ENCODE peak calls at places on chromosomes 5 and 9, in nine cellular contexts. One of them, this sample, is unnamed.

GRCh38 chr9:98302938-98303337 is 47.5 kb upstream of the TBC1D2 start:
- DNase-seq in psoas muscle: no peak
- DNase-seq in cardiac fibroblast: no peak
- DNase-seq in AG10803: no peak
- DNase-seq in HS-27A: no peak
- DNase-seq in AG08395: no peak
- DNase-seq in T-helper 2 cell: no peak
- DNase-seq in omental fat pad: no peak
- DNase-seq in CD8-positive, alpha-beta T cell: no peak
- DNase-seq in this sample: no peak

GRCh38 chr5:65105301-65105700 is 336.6 kb downstream of the CWC27 start:
- DNase-seq in AG08395: no peak
- DNase-seq in HS-27A: no peak
- DNase-seq in AG10803: no peak
- DNase-seq in omental fat pad: no peak
- DNase-seq in cardiac fibroblast: no peak
- DNase-seq in CD8-positive, alpha-beta T cell: no peak
- DNase-seq in T-helper 2 cell: no peak
- DNase-seq in psoas muscle: no peak
- DNase-seq in this sample: no peak

GRCh38 chr5:144328505-144328904 is 157.8 kb downstream of the KCTD16 start:
- DNase-seq in omental fat pad: no peak
- DNase-seq in AG10803: no peak
- DNase-seq in AG08395: no peak
- DNase-seq in CD8-positive, alpha-beta T cell: no peak
- DNase-seq in T-helper 2 cell: no peak
- DNase-seq in psoas muscle: no peak
- DNase-seq in HS-27A: no peak
- DNase-seq in cardiac fibroblast: no peak
- DNase-seq in this sample: no peak

GRCh38 chr5:53343187-53343586 is 137.2 kb upstream of the FST start:
- DNase-seq in AG08395: peak
- DNase-seq in cardiac fibroblast: peak
- DNase-seq in psoas muscle: no peak
- DNase-seq in HS-27A: peak
- DNase-seq in omental fat pad: no peak
- DNase-seq in AG10803: peak
- DNase-seq in CD8-positive, alpha-beta T cell: no peak
- DNase-seq in T-helper 2 cell: no peak
- DNase-seq in this sample: no peak

GRCh38 chr5:32290922-32291321 is 21.8 kb downstream of the MTMR12 start:
- DNase-seq in psoas muscle: no peak
- DNase-seq in AG08395: no peak
- DNase-seq in AG10803: no peak
- DNase-seq in cardiac fibroblast: no peak
- DNase-seq in T-helper 2 cell: no peak
- DNase-seq in omental fat pad: no peak
- DNase-seq in CD8-positive, alpha-beta T cell: no peak
- DNase-seq in HS-27A: no peak
- DNase-seq in this sample: no peak

GRCh38 chr5:10660135-10660534 is 96.3 kb downstream of the ANKRD33B start:
- DNase-seq in CD8-positive, alpha-beta T cell: no peak
- DNase-seq in T-helper 2 cell: no peak
- DNase-seq in HS-27A: no peak
- DNase-seq in psoas muscle: no peak
- DNase-seq in cardiac fibroblast: no peak
- DNase-seq in AG08395: no peak
- DNase-seq in omental fat pad: no peak
- DNase-seq in AG10803: no peak
- DNase-seq in this sample: no peak

GRCh38 chr9:131769361-131769760 is 29.5 kb upstream of the RAPGEF1 start:
- DNase-seq in psoas muscle: no peak
- DNase-seq in cardiac fibroblast: no peak
- DNase-seq in omental fat pad: no peak
- DNase-seq in CD8-positive, alpha-beta T cell: no peak
- DNase-seq in AG10803: peak
- DNase-seq in AG08395: no peak
- DNase-seq in T-helper 2 cell: no peak
- DNase-seq in HS-27A: no peak
- DNase-seq in this sample: no peak

GRCh38 chr5:102314328-102314727 is 18.2 kb upstream of the SLCO4C1 start:
- DNase-seq in omental fat pad: no peak
- DNase-seq in AG08395: no peak
- DNase-seq in cardiac fibroblast: no peak
- DNase-seq in CD8-positive, alpha-beta T cell: no peak
- DNase-seq in T-helper 2 cell: no peak
- DNase-seq in psoas muscle: no peak
- DNase-seq in HS-27A: no peak
- DNase-seq in AG10803: no peak
- DNase-seq in this sample: no peak

GRCh38 chr9:91802391-91802790 is 147.6 kb downstream of the ROR2 start:
- DNase-seq in cardiac fibroblast: peak
- DNase-seq in psoas muscle: no peak
- DNase-seq in AG08395: no peak
- DNase-seq in omental fat pad: no peak
- DNase-seq in AG10803: peak
- DNase-seq in CD8-positive, alpha-beta T cell: no peak
- DNase-seq in T-helper 2 cell: no peak
- DNase-seq in HS-27A: no peak
- DNase-seq in this sample: no peak

GRCh38 chr5:74392698-74393431 is 247.7 kb downstream of the ENC1 start:
- DNase-seq in HS-27A: no peak
- DNase-seq in AG10803: no peak
- DNase-seq in omental fat pad: no peak
- DNase-seq in CD8-positive, alpha-beta T cell: no peak
- DNase-seq in T-helper 2 cell: no peak
- DNase-seq in AG08395: no peak
- DNase-seq in psoas muscle: no peak
- DNase-seq in cardiac fibroblast: peak
- DNase-seq in this sample: no peak

GRCh38 chr5:178327446-178327845 is 94.8 kb upstream of the PHYKPL start:
- DNase-seq in cardiac fibroblast: no peak
- DNase-seq in psoas muscle: no peak
- DNase-seq in CD8-positive, alpha-beta T cell: no peak
- DNase-seq in omental fat pad: no peak
- DNase-seq in AG10803: no peak
- DNase-seq in T-helper 2 cell: no peak
- DNase-seq in AG08395: no peak
- DNase-seq in HS-27A: no peak
- DNase-seq in this sample: no peak

GRCh38 chr5:147869112-147869511 is 9.4 kb upstream of the SCGB3A2 start:
- DNase-seq in T-helper 2 cell: no peak
- DNase-seq in HS-27A: no peak
- DNase-seq in psoas muscle: no peak
- DNase-seq in cardiac fibroblast: no peak
- DNase-seq in omental fat pad: no peak
- DNase-seq in AG10803: no peak
- DNase-seq in AG08395: no peak
- DNase-seq in CD8-positive, alpha-beta T cell: no peak
- DNase-seq in this sample: no peak

GRCh38 chr9:92146610-92147009 is 31.4 kb upstream of the SPTLC1 start:
- DNase-seq in AG10803: peak
- DNase-seq in HS-27A: no peak
- DNase-seq in cardiac fibroblast: peak
- DNase-seq in AG08395: no peak
- DNase-seq in CD8-positive, alpha-beta T cell: no peak
- DNase-seq in psoas muscle: peak
- DNase-seq in omental fat pad: no peak
- DNase-seq in T-helper 2 cell: no peak
- DNase-seq in this sample: no peak

GRCh38 chr9:14205463-14205862 is 108.5 kb downstream of the NFIB start:
- DNase-seq in cardiac fibroblast: peak
- DNase-seq in HS-27A: peak
- DNase-seq in AG10803: peak
- DNase-seq in T-helper 2 cell: no peak
- DNase-seq in AG08395: peak
- DNase-seq in psoas muscle: no peak
- DNase-seq in omental fat pad: no peak
- DNase-seq in CD8-positive, alpha-beta T cell: no peak
- DNase-seq in this sample: no peak

GRCh38 chr5:142481410-142481809 is 156.6 kb upstream of the SPRY4 start:
- DNase-seq in HS-27A: no peak
- DNase-seq in T-helper 2 cell: no peak
- DNase-seq in AG10803: no peak
- DNase-seq in psoas muscle: no peak
- DNase-seq in omental fat pad: no peak
- DNase-seq in AG08395: no peak
- DNase-seq in cardiac fibroblast: no peak
- DNase-seq in CD8-positive, alpha-beta T cell: no peak
- DNase-seq in this sample: no peak

GRCh38 chr9:2085719-2086515 is 70.8 kb downstream of the SMARCA2 start:
- DNase-seq in AG10803: peak
- DNase-seq in CD8-positive, alpha-beta T cell: no peak
- DNase-seq in psoas muscle: no peak
- DNase-seq in AG08395: peak
- DNase-seq in omental fat pad: no peak
- DNase-seq in T-helper 2 cell: no peak
- DNase-seq in cardiac fibroblast: peak
- DNase-seq in HS-27A: no peak
- DNase-seq in this sample: no peak

GRCh38 chr9:136075134-136075841 is 19.8 kb downstream of the NACC2 start:
- DNase-seq in AG10803: no peak
- DNase-seq in omental fat pad: no peak
- DNase-seq in T-helper 2 cell: no peak
- DNase-seq in CD8-positive, alpha-beta T cell: no peak
- DNase-seq in HS-27A: no peak
- DNase-seq in cardiac fibroblast: no peak
- DNase-seq in AG08395: no peak
- DNase-seq in psoas muscle: peak
- DNase-seq in this sample: no peak

GRCh38 chr9:35112257-35113020 is 3.2 kb downstream of the ATOSB start:
- DNase-seq in CD8-positive, alpha-beta T cell: no peak
- DNase-seq in AG08395: peak
- DNase-seq in cardiac fibroblast: peak
- DNase-seq in AG10803: peak
- DNase-seq in omental fat pad: no peak
- DNase-seq in psoas muscle: peak
- DNase-seq in HS-27A: no peak
- DNase-seq in T-helper 2 cell: no peak
- DNase-seq in this sample: no peak

GRCh38 chr5:41787257-41787656 is 83.0 kb downstream of the OXCT1 start:
- DNase-seq in cardiac fibroblast: peak
- DNase-seq in AG10803: no peak
- DNase-seq in HS-27A: no peak
- DNase-seq in T-helper 2 cell: no peak
- DNase-seq in AG08395: no peak
- DNase-seq in psoas muscle: no peak
- DNase-seq in CD8-positive, alpha-beta T cell: no peak
- DNase-seq in omental fat pad: no peak
- DNase-seq in this sample: no peak

GRCh38 chr5:55994502-55994997 is at the start of gene IL6ST:
- DNase-seq in omental fat pad: peak
- DNase-seq in HS-27A: no peak
- DNase-seq in AG10803: peak
- DNase-seq in cardiac fibroblast: peak
- DNase-seq in psoas muscle: no peak
- DNase-seq in AG08395: peak
- DNase-seq in T-helper 2 cell: peak
- DNase-seq in CD8-positive, alpha-beta T cell: peak
- DNase-seq in this sample: peak

GRCh38 chr9:90813523-90813922 is 11.9 kb downstream of the SYK start:
- DNase-seq in cardiac fibroblast: no peak
- DNase-seq in psoas muscle: no peak
- DNase-seq in CD8-positive, alpha-beta T cell: no peak
- DNase-seq in T-helper 2 cell: no peak
- DNase-seq in AG10803: no peak
- DNase-seq in AG08395: no peak
- DNase-seq in HS-27A: no peak
- DNase-seq in omental fat pad: no peak
- DNase-seq in this sample: no peak

GRCh38 chr5:159179556-159180305 is 29.6 kb downstream of the RNF145 start:
- DNase-seq in CD8-positive, alpha-beta T cell: no peak
- DNase-seq in cardiac fibroblast: no peak
- DNase-seq in T-helper 2 cell: no peak
- DNase-seq in HS-27A: no peak
- DNase-seq in AG10803: no peak
- DNase-seq in omental fat pad: no peak
- DNase-seq in AG08395: no peak
- DNase-seq in psoas muscle: no peak
- DNase-seq in this sample: no peak

GRCh38 chr9:127825319-127826051 is 22.8 kb downstream of the FPGS start:
- DNase-seq in AG08395: no peak
- DNase-seq in omental fat pad: no peak
- DNase-seq in cardiac fibroblast: no peak
- DNase-seq in psoas muscle: no peak
- DNase-seq in AG10803: no peak
- DNase-seq in HS-27A: no peak
- DNase-seq in T-helper 2 cell: no peak
- DNase-seq in CD8-positive, alpha-beta T cell: no peak
- DNase-seq in this sample: no peak

GRCh38 chr5:177526191-177526590 is 9.4 kb upstream of the DDX41 start:
- DNase-seq in CD8-positive, alpha-beta T cell: no peak
- DNase-seq in AG08395: no peak
- DNase-seq in T-helper 2 cell: no peak
- DNase-seq in AG10803: no peak
- DNase-seq in HS-27A: no peak
- DNase-seq in psoas muscle: no peak
- DNase-seq in cardiac fibroblast: no peak
- DNase-seq in omental fat pad: no peak
- DNase-seq in this sample: no peak

GRCh38 chr5:5277118-5277517 is 137.0 kb downstream of the ADAMTS16 start:
- DNase-seq in T-helper 2 cell: no peak
- DNase-seq in omental fat pad: no peak
- DNase-seq in CD8-positive, alpha-beta T cell: no peak
- DNase-seq in psoas muscle: no peak
- DNase-seq in AG08395: no peak
- DNase-seq in AG10803: no peak
- DNase-seq in HS-27A: no peak
- DNase-seq in cardiac fibroblast: no peak
- DNase-seq in this sample: no peak

GRCh38 chr9:13480688-13481087 is 201.2 kb upstream of the MPDZ start:
- DNase-seq in AG08395: peak
- DNase-seq in CD8-positive, alpha-beta T cell: no peak
- DNase-seq in omental fat pad: no peak
- DNase-seq in T-helper 2 cell: no peak
- DNase-seq in AG10803: peak
- DNase-seq in HS-27A: no peak
- DNase-seq in psoas muscle: no peak
- DNase-seq in cardiac fibroblast: peak
- DNase-seq in this sample: no peak

GRCh38 chr5:43171926-43172325 is 20.1 kb upstream of the NIM1K start:
- DNase-seq in cardiac fibroblast: no peak
- DNase-seq in AG08395: no peak
- DNase-seq in T-helper 2 cell: no peak
- DNase-seq in AG10803: no peak
- DNase-seq in CD8-positive, alpha-beta T cell: no peak
- DNase-seq in psoas muscle: no peak
- DNase-seq in HS-27A: no peak
- DNase-seq in omental fat pad: no peak
- DNase-seq in this sample: no peak

GRCh38 chr5:53170748-53171349 is 61.3 kb upstream of the MOCS2 start:
- DNase-seq in AG08395: peak
- DNase-seq in T-helper 2 cell: no peak
- DNase-seq in HS-27A: peak
- DNase-seq in cardiac fibroblast: peak
- DNase-seq in omental fat pad: no peak
- DNase-seq in AG10803: peak
- DNase-seq in CD8-positive, alpha-beta T cell: no peak
- DNase-seq in psoas muscle: no peak
- DNase-seq in this sample: no peak